ENCODE peak calls at places on chromosomes 2 and 18, in seven cellular contexts. M is BJ, E is sciatic nerve, J is skeletal muscle cell, B is epithelial cell of esophagus, N is lung, Z is PC-9. C is an unnamed sample.

GRCh38 chr2:219398721-219399333 is 11.1 kb upstream of the DNPEP start:
- DNase-seq in M (no peak), E (no peak), J (no peak), B (peak), N (no peak), Z (peak), C (no peak)

GRCh38 chr2:207734264-207734635 is 22.8 kb downstream of the CCNYL1 start:
- DNase-seq in M (no peak), E (no peak), J (peak), B (peak), N (no peak), Z (peak), C (no peak)

GRCh38 chr2:114442545-114442944 is at the start of gene DPP10:
- DNase-seq in M (no peak), E (no peak), J (no peak), B (peak), N (no peak), Z (no peak), C (no peak)

GRCh38 chr2:218429951-218430692 is 11.2 kb downstream of the VIL1 start:
- DNase-seq in M (no peak), E (no peak), J (no peak), B (no peak), N (no peak), Z (no peak), C (no peak)

GRCh38 chr2:205352593-205352992 is 329.7 kb upstream of the NRP2 start:
- DNase-seq in M (no peak), E (no peak), J (peak), B (peak), N (no peak), Z (no peak), C (no peak)

GRCh38 chr18:73563345-73563744 is 584.3 kb downstream of the FBXO15 start:
- DNase-seq in M (peak), E (no peak), J (peak), B (peak), N (no peak), Z (no peak), C (peak)

GRCh38 chr2:175154670-175155082 is 13.3 kb downstream of the ATF2 start:
- DNase-seq in M (no peak), E (no peak), J (peak), B (peak), N (no peak), Z (peak), C (peak)

GRCh38 chr2:83022631-83023210 is 1436.4 kb downstream of the SUCLG1 start:
- DNase-seq in M (no peak), E (no peak), J (no peak), B (peak), N (no peak), Z (no peak), C (no peak)

GRCh38 chr2:32504877-32505478 is 122.9 kb upstream of the TTC27 start:
- DNase-seq in M (no peak), E (no peak), J (no peak), B (no peak), N (no peak), Z (no peak), C (no peak)

GRCh38 chr18:64699116-64699515 is 550.2 kb upstream of the LINC00305 start:
- DNase-seq in M (no peak), E (no peak), J (no peak), B (no peak), N (no peak), Z (no peak), C (no peak)

GRCh38 chr2:219641390-219642063 is 14.1 kb downstream of the SLC4A3 start:
- DNase-seq in M (no peak), E (no peak), J (no peak), B (no peak), N (no peak), Z (no peak), C (no peak)

GRCh38 chr2:11983870-11984269 is 237.4 kb downstream of the LPIN1 start:
- DNase-seq in M (no peak), E (no peak), J (no peak), B (no peak), N (no peak), Z (no peak), C (no peak)

GRCh38 chr2:71800106-71800809 is 346.9 kb downstream of the DYSF start:
- DNase-seq in M (no peak), E (no peak), J (no peak), B (no peak), N (no peak), Z (no peak), C (no peak)

GRCh38 chr2:215137741-215138340 is 585 bp downstream of the ABCA12 start:
- DNase-seq in M (no peak), E (no peak), J (peak), B (peak), N (no peak), Z (peak), C (no peak)